ENCODE peak calls at places on chromosomes 2 and 18, in five cellular contexts. P is activated effector memory CD4-positive, alpha-beta T cell treated with anti-CD3 and anti-CD28 coated beads, Interleukin-2, amount 50 U/mL, for 16 hours; Z is stimulated activated CD4-positive, alpha-beta T cell treated with anti-CD3 and anti-CD28 coated beads, Interleukin-12 subunit alpha, Interleukin-12 subunit beta, amount 100 ng/mL, for 48 hours; A is brain microvascular endothelial cell; F is RPMI7951. I is an unnamed sample.

GRCh38 chr2:162022290-162022945 is 51.6 kb downstream of the DPP4 start:
- DNase-seq in P (no peak), A (no peak), Z (no peak), F (peak), I (no peak)

GRCh38 chr2:48651127-48651526 is 33.5 kb downstream of the GTF2A1L start:
- DNase-seq in A (peak), P (no peak), F (no peak), Z (no peak), I (no peak)

GRCh38 chr2:17557596-17557995 is 17.1 kb downstream of the VSNL1 start:
- DNase-seq in F (no peak), P (no peak), Z (no peak), A (no peak), I (no peak)

GRCh38 chr2:181054256-181054655 is 73.9 kb downstream of the UBE2E3 start:
- DNase-seq in F (no peak), A (no peak), Z (no peak), P (no peak), I (no peak)

GRCh38 chr18:77487951-77488740 is 238.5 kb downstream of the GALR1 start:
- DNase-seq in P (no peak), Z (no peak), F (no peak), A (no peak), I (no peak)

GRCh38 chr2:45908316-45909150 is 257.1 kb downstream of the PRKCE start:
- DNase-seq in F (no peak), A (no peak), P (no peak), Z (no peak), I (no peak)

GRCh38 chr2:10989151-10989550 is 77.4 kb downstream of the KCNF1 start:
- DNase-seq in P (peak), A (no peak), Z (no peak), F (no peak), I (peak)

GRCh38 chr2:6986894-6987487 is 69.8 kb downstream of the RNF144A start:
- DNase-seq in A (no peak), F (no peak), Z (no peak), P (no peak), I (peak)

GRCh38 chr2:196230051-196230450 is 58.7 kb upstream of the STK17B start:
- DNase-seq in F (no peak), Z (no peak), A (no peak), P (peak), I (no peak)

I was measured in mesenteric fat pad.